ENCODE peak calls at places on chromosome 14, in seven cellular contexts. K is frontal cortex, F is left cardiac atrium, U is astrocyte of the hippocampus, H is amniotic epithelial cell, Y is NCI-H524 treated with DMSO at 0.1 percent for 48 hours, M is pons. W is an unnamed sample.

GRCh38 chr14:31441273-31442110 is 15.8 kb downstream of the DTD2 start:
- DNase-seq in K (no peak), U (peak; percentile 51), Y (no peak), F (no peak), M (no peak), H (peak; percentile 81), W (no peak)

GRCh38 chr14:31261859-31262739 is 54.5 kb upstream of the HECTD1 start:
- DNase-seq in M (peak; percentile 9), F (no peak), K (no peak), H (peak; percentile 24), Y (no peak), U (peak; percentile 57), W (no peak)

GRCh38 chr14:75981426-75981825 is 369 bp downstream of the TGFB3 start:
- DNase-seq in H (no peak), M (peak; percentile 62), Y (no peak), F (no peak), K (peak; percentile 38), U (no peak), W (peak; percentile 46)

GRCh38 chr14:31300296-31300695 is 92.7 kb upstream of the HECTD1 start:
- DNase-seq in K (no peak), M (no peak), H (no peak), U (no peak), F (no peak), Y (no peak), W (no peak)

GRCh38 chr14:91867316-91867988 is at the start of gene TC2N:
- DNase-seq in M (no peak), H (no peak), U (no peak), K (no peak), F (no peak), Y (peak; percentile 64), W (no peak)

GRCh38 chr14:73289729-73290128 is 52.4 kb downstream of the PAPLN start:
- DNase-seq in H (no peak), Y (no peak), K (no peak), M (no peak), F (no peak), U (no peak), W (no peak)

GRCh38 chr14:104694991-104695659 is 5.7 kb downstream of the INF2 start:
- DNase-seq in M (no peak), F (no peak), U (peak; percentile 74), K (no peak), H (no peak), Y (no peak), W (peak; percentile 22)

GRCh38 chr14:75559451-75560187 is 18.8 kb upstream of the FLVCR2 start:
- DNase-seq in F (peak; percentile 42), H (peak; percentile 92), Y (no peak), M (no peak), K (no peak), U (peak; percentile 61), W (peak; percentile 44)

GRCh38 chr14:35438910-35439713 is 34.6 kb upstream of the NFKBIA start:
- DNase-seq in F (no peak), Y (no peak), U (no peak), K (no peak), M (no peak), H (peak; percentile 12), W (no peak)

GRCh38 chr14:65472189-65472588 is 59.7 kb downstream of the FUT8 start:
- DNase-seq in H (no peak), M (no peak), F (no peak), Y (peak; percentile 64), U (no peak), K (no peak), W (peak; percentile 73)

GRCh38 chr14:89221109-89221508 is 195.9 kb downstream of the FOXN3 start:
- DNase-seq in K (peak; percentile 22), M (no peak), Y (no peak), U (peak; percentile 66), H (peak; percentile 56), F (no peak), W (peak; percentile 67)

GRCh38 chr14:102951034-102951433 is 28.6 kb downstream of the AMN start:
- DNase-seq in K (no peak), F (no peak), M (peak; percentile 94), H (no peak), U (no peak), Y (no peak), W (no peak)

W was measured in NCI-H345.